ENCODE peak calls at places on chromosomes 3 and 15, in seven cellular contexts. R is activated CD8-positive, alpha-beta memory T cell treated with anti-CD3 and anti-CD28 coated beads for 48 hours; E is left ventricle myocardium inferior; Z is activated T-cell treated with anti-CD3 and anti-CD28 coated beads for 1 hour; G is activated T-helper 1 cell treated with anti-CD3 and anti-CD28 coated beads, Interleukin-2, amount 50 U/mL, for 16 hours; C is AML-193; X is kidney tubule cell. M is an unnamed sample.

GRCh38 chr3:69770219-69770618 is 31.0 kb downstream of the MITF start:
- DNase-seq in R (no peak), E (no peak), Z (no peak), G (no peak), C (no peak), X (peak; percentile 97), M (no peak)

GRCh38 chr15:73283341-73283962 is 85.3 kb downstream of the HCN4 start:
- DNase-seq in R (no peak), E (no peak), Z (no peak), G (no peak), C (no peak), X (peak; percentile 33), M (no peak)

GRCh38 chr15:57922780-57923179 is 142.7 kb downstream of the ALDH1A2 start:
- DNase-seq in R (no peak), E (peak; percentile 81), Z (no peak), G (no peak), C (no peak), X (peak; percentile 77), M (no peak)

GRCh38 chr3:32110233-32110760 is 3.9 kb downstream of the GPD1L start:
- DNase-seq in R (no peak), E (no peak), Z (no peak), G (no peak), C (no peak), X (no peak), M (no peak)

GRCh38 chr3:9730747-9731205 is 759 bp upstream of the BRPF1 start:
- DNase-seq in R (no peak), E (no peak), Z (no peak), G (no peak), C (peak; percentile 69), X (no peak), M (no peak)

GRCh38 chr3:191958980-191959671 is 498.2 kb downstream of the PYDC2 start:
- DNase-seq in R (no peak), E (no peak), Z (no peak), G (no peak), C (no peak), X (peak; percentile 50), M (no peak)

GRCh38 chr3:100777271-100777670 is 68.0 kb downstream of the TFG start:
- DNase-seq in R (no peak), E (no peak), Z (no peak), G (no peak), C (no peak), X (peak; percentile 68), M (no peak)

GRCh38 chr15:39925112-39925830 is 5.2 kb upstream of the GPR176 start:
- DNase-seq in R (no peak), E (no peak), Z (no peak), G (no peak), C (no peak), X (peak; percentile 70), M (no peak)

GRCh38 chr15:77975332-77976119 is 102.0 kb downstream of the TBC1D2B start:
- DNase-seq in R (no peak), E (peak; percentile 64), Z (no peak), G (no peak), C (no peak), X (no peak), M (no peak)

GRCh38 chr3:157180262-157180661 is 20.3 kb upstream of the CCNL1 start:
- DNase-seq in R (no peak), E (no peak), Z (no peak), G (no peak), C (no peak), X (no peak), M (no peak)

GRCh38 chr3:143433787-143434378 is 314.3 kb downstream of the CHST2 start:
- DNase-seq in R (no peak), E (no peak), Z (no peak), G (no peak), C (peak; percentile 67), X (no peak), M (no peak)

GRCh38 chr3:56282341-56282740 is 185.9 kb downstream of the ERC2 start:
- DNase-seq in R (no peak), E (no peak), Z (no peak), G (no peak), C (no peak), X (no peak), M (no peak)

GRCh38 chr3:166013073-166013679 is 176.0 kb upstream of the BCHE start:
- DNase-seq in R (no peak), E (no peak), Z (no peak), G (no peak), C (peak; percentile 37), X (peak; percentile 50), M (no peak)

GRCh38 chr3:115100172-115100571 is 46.9 kb downstream of the ZBTB20 start:
- DNase-seq in R (no peak), E (no peak), Z (no peak), G (no peak), C (peak; percentile 81), X (peak; percentile 83), M (peak; percentile 4)

GRCh38 chr3:177057768-177058167 is 139.5 kb downstream of the TBL1XR1 start:
- DNase-seq in R (no peak), E (no peak), Z (peak; percentile 2), G (no peak), C (no peak), X (peak; percentile 8), M (no peak)

GRCh38 chr3:26264708-26265107 is 357.9 kb upstream of the LRRC3B start:
- DNase-seq in R (no peak), E (no peak), Z (no peak), G (no peak), C (no peak), X (no peak), M (no peak)

GRCh38 chr3:111863942-111864341 is 4.9 kb downstream of the PHLDB2 start:
- DNase-seq in R (no peak), E (no peak), Z (no peak), G (no peak), C (no peak), X (no peak), M (no peak)

GRCh38 chr3:103218793-103219192 is 784.0 kb downstream of the ZPLD1 start:
- DNase-seq in R (no peak), E (no peak), Z (no peak), G (no peak), C (no peak), X (peak; percentile 27), M (no peak)

GRCh38 chr15:51090753-51091152 is 4.0 kb downstream of the TNFAIP8L3 start:
- DNase-seq in R (no peak), E (no peak), Z (no peak), G (no peak), C (no peak), X (no peak), M (no peak)

GRCh38 chr3:73773228-73773627 is 148.5 kb upstream of the PDZRN3 start:
- DNase-seq in R (no peak), E (no peak), Z (no peak), G (no peak), C (no peak), X (no peak), M (no peak)

GRCh38 chr15:88834211-88834812 is 31.1 kb downstream of the ACAN start:
- DNase-seq in R (peak; percentile 13), E (peak; percentile 40), Z (peak; percentile 8), G (no peak), C (no peak), X (peak; percentile 54), M (no peak)

GRCh38 chr3:73786346-73786807 is 161.6 kb upstream of the PDZRN3 start:
- DNase-seq in R (no peak), E (no peak), Z (no peak), G (no peak), C (no peak), X (peak; percentile 98), M (no peak)

M was measured in effector CD4-positive, alpha-beta T cell.